ENCODE peak calls at places on chromosomes 1 and 21, in six cellular contexts. C is A549, A is fibroblast of lung, U is hepatocyte, Q is OCI-LY7, Z is GM23248. Y is an unnamed sample.
A peak's percentile ranks its signal among the peaks of the same experiment; 100 is the strongest.

GRCh38 chr1:67717876-67718275 is 32.9 kb downstream of the GADD45A start:
- DNase-seq in C (no peak), A (peak; percentile 45), Z (peak; percentile 70), U (no peak), Q (no peak), Y (no peak)

GRCh38 chr1:197467881-197468280 is 199.8 kb downstream of the CRB1 start:
- DNase-seq in A (peak; percentile 92), Z (peak; percentile 51), U (no peak), Q (no peak), C (no peak), Y (peak; percentile 92)

GRCh38 chr1:15180189-15180588 is 26.6 kb downstream of the TMEM51 start:
- DNase-seq in U (no peak), A (peak; percentile 30), Z (no peak), C (no peak), Q (no peak), Y (no peak)

GRCh38 chr1:47677241-47677940 is 239.5 kb downstream of the FOXD2 start:
- DNase-seq in Z (no peak), U (no peak), A (no peak), Q (no peak), C (no peak), Y (no peak)

GRCh38 chr1:153866045-153866850 is 56.5 kb downstream of the GATAD2B start:
- DNase-seq in Z (peak; percentile 74), U (peak; percentile 9), Q (no peak), C (no peak), A (peak; percentile 52), Y (peak; percentile 55)

GRCh38 chr1:69836961-69837636 is 269.4 kb downstream of the LRRC7 start:
- DNase-seq in A (peak; percentile 13), C (no peak), U (no peak), Q (no peak), Z (peak; percentile 31), Y (peak; percentile 3)

GRCh38 chr21:42669069-42669468 is 15.6 kb downstream of the PDE9A start:
- DNase-seq in Z (peak; percentile 14), Q (no peak), C (no peak), A (no peak), U (no peak), Y (no peak)

GRCh38 chr1:19049128-19049768 is 92.8 kb upstream of the IFFO2 start:
- DNase-seq in A (no peak), Q (no peak), U (no peak), Z (no peak), C (no peak), Y (no peak)

GRCh38 chr1:204560590-204560989 is 44.4 kb downstream of the MDM4 start:
- DNase-seq in A (peak; percentile 71), C (no peak), Q (no peak), U (peak; percentile 43), Z (peak; percentile 38), Y (peak; percentile 60)

GRCh38 chr1:203048555-203049051 is 22.3 kb downstream of the PPFIA4 start:
- DNase-seq in U (peak; percentile 65), Z (no peak), A (no peak), Q (no peak), C (no peak), Y (no peak)

GRCh38 chr1:25468037-25468436 is 37.3 kb downstream of the MACO1 start:
- DNase-seq in U (no peak), C (no peak), A (peak; percentile 44), Q (no peak), Z (peak; percentile 41), Y (peak; percentile 39)
- H3K4me2 ChIP-seq in U (no peak overlapping the region), C (no peak overlapping the region), A (no peak overlapping the region), Q (no peak overlapping the region), Z (no peak overlapping the region), Y (no peak overlapping the region)

GRCh38 chr21:16422702-16423101 is 692.9 kb downstream of the USP25 start:
- DNase-seq in Z (no peak), C (no peak), A (peak; percentile 46), Q (no peak), U (no peak), Y (peak; percentile 45)

GRCh38 chr21:16423921-16424320 is 694.1 kb downstream of the USP25 start:
- DNase-seq in Q (no peak), Z (no peak), A (no peak), C (no peak), U (no peak), Y (no peak)

GRCh38 chr21:16425297-16425696 is 695.5 kb downstream of the USP25 start:
- DNase-seq in U (no peak), Q (no peak), C (no peak), A (no peak), Z (no peak), Y (no peak)

GRCh38 chr21:16426936-16427335 is 697.2 kb downstream of the USP25 start:
- DNase-seq in Z (no peak), A (peak; percentile 64), U (no peak), Q (no peak), C (no peak), Y (peak; percentile 53)

DNA sequence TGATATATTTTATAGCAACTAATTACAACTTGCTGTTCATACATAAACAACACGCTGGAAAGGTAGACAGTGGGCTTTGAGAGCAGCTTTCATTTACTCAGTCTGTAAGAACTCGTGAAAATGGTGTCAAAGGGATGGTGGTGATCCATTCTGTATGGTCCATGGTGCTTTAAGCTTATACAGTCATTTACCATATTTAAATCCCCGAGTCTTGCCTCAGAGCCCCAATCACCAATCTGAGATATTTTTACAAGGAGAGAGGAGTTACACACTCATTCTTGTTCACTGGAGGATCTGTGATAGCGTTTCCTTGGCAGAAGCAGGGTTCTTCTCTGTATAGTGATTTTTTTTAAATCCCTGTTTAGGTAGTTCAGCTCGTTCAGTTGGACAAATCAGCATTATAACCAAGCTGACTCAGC is 694.6 kb downstream of the USP25 start:
- DNase-seq in U (no peak), C (no peak), Q (no peak), A (peak; percentile 75), Z (no peak), Y (peak; percentile 69)
- H3K4me3 ChIP-seq in U (no peak overlapping the region), C (no peak overlapping the region), Q (no peak overlapping the region), A (peak overlapping the region; percentile 41), Z (no peak overlapping the region), Y (peak overlapping the region; percentile 51)

DNA sequence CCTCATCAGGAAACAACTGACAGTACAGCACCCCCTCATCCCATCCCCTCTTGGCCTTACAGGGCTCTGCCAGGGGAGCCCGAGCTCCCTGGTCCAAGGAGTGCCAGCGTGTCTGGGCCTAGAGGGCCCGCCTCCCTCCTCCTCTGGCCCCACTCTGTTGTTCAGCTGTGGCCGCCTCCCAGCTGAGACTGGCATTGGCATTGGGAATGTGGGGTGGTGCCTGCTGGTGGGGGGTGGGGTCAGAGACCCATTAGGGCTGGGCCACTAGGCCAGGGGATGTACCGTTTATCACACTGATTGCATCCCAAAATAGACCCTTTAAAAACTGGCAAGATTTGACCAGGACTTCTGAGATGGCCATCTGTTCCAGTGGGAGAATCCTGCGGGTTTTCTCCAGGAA is 1.4 kb downstream of the LDLRAP1 start:
- DNase-seq in U (no peak), C (no peak), Q (no peak), Z (peak; percentile 66), A (no peak), Y (no peak)
- H3K4me2 ChIP-seq in U (peak overlapping the region; percentile 99), C (peak overlapping the region; percentile 99), Q (peak overlapping the region; percentile 80), Z (peak overlapping the region; percentile 82), A (peak overlapping the region; percentile 77), Y (peak overlapping the region; percentile 89)

DNA sequence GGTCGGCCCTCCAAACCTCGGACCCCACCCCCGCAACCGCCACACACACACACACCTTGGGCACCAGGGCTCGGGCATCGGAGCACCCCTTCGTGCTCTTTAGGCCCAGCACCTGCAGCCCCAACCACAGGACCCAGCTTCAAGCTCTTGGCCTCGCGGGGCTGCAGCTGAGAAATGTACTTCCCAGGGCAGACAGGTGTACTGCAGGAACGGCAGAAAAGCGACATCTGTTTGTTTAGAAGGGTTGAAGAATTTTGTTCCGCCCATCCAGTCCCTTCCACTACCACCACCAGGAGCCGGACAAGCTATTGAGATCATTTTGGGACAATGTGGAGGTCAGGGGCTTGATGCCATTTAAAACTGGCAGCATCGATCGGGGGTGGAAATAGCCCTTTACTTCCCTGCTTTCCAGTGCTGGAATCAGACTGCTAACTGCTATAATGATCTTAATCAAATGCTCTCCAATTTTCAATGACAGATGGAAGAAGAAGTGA is 1.7 kb downstream of the SERTAD4 start:
- DNase-seq in Q (no peak), A (no peak), C (no peak), Z (no peak), U (no peak), Y (no peak)
- H3K4me3 ChIP-seq in Q (no peak overlapping the region), A (peak overlapping the region; percentile 61), C (peak overlapping the region; percentile 59), Z (peak overlapping the region; percentile 80), U (peak overlapping the region; percentile 71), Y (peak overlapping the region; percentile 70)

GRCh38 chr1:33424205-33424604 is 6.7 kb downstream of the PHC2 start:
- DNase-seq in A (peak; percentile 73), U (no peak), Z (no peak), C (no peak), Q (no peak), Y (peak; percentile 66)
- H3K4me2 ChIP-seq in A (no peak overlapping the region), U (no peak overlapping the region), Z (peak overlapping the region; percentile 33), C (no peak overlapping the region), Q (no peak overlapping the region), Y (peak overlapping the region; percentile 17)

GRCh38 chr1:39788426-39788757 is 273 bp downstream of the BMP8B start:
- DNase-seq in A (no peak), C (no peak), Z (no peak), Q (no peak), U (no peak), Y (no peak)
- H3K4me3 ChIP-seq in A (no peak overlapping the region), C (peak overlapping the region; percentile 64), Z (peak overlapping the region; percentile 38), Q (peak overlapping the region; percentile 68), U (peak overlapping the region; percentile 23), Y (no peak overlapping the region)